ENCODE peak calls at places on chromosomes 11 and 22, in ten cellular contexts. B, S, I, X, V, K, T, Q, C and L are unnamed samples.

GRCh38 chr11:15208570-15209222 is 94.0 kb downstream of the INSC start:
- DNase-seq in X (peak), C (peak), S (peak), B (peak), K (peak), I (peak), V (peak), Q (peak), T (peak), L (peak)

GRCh38 chr22:22171357-22172218 is 73.0 kb upstream of the VPREB1 start:
- DNase-seq in V (no peak), Q (no peak), T (peak), C (no peak), K (peak), B (peak), S (no peak), I (peak), X (peak), L (peak)

GRCh38 chr11:13109616-13110015 is 100.5 kb downstream of the RASSF10 start:
- DNase-seq in C (no peak), K (no peak), I (no peak), B (no peak), S (no peak), V (no peak), X (no peak), Q (no peak), T (no peak), L (no peak)

GRCh38 chr11:5809122-5809519 is 397 bp downstream of the OR52N2 start:
- DNase-seq in K (no peak), C (no peak), S (no peak), V (peak), T (no peak), Q (no peak), B (no peak), I (peak), X (no peak), L (no peak)

GRCh38 chr22:17258015-17258827 is 39.0 kb upstream of the ADA2 start:
- DNase-seq in I (no peak), S (peak), C (peak), Q (peak), X (no peak), V (peak), T (peak), K (peak), B (peak), L (no peak)

GRCh38 chr11:26575946-26576345 is 3.9 kb upstream of the MUC15 start:
- DNase-seq in I (no peak), K (no peak), V (no peak), S (no peak), C (no peak), B (no peak), T (no peak), Q (no peak), X (no peak), L (no peak)

GRCh38 chr11:35116762-35117588 is 22.0 kb upstream of the CD44 start:
- DNase-seq in Q (no peak), X (no peak), I (peak), S (no peak), C (no peak), V (no peak), B (no peak), T (no peak), K (peak), L (no peak)

GRCh38 chr22:49011769-49012598 is 815.7 kb downstream of the BRD1 start:
- DNase-seq in I (no peak), X (no peak), K (peak), Q (no peak), B (no peak), S (no peak), T (no peak), C (peak), V (no peak), L (no peak)

GRCh38 chr11:129967996-129968395 is 34.6 kb downstream of the PRDM10 start:
- DNase-seq in V (no peak), I (no peak), C (no peak), K (no peak), B (no peak), S (no peak), Q (no peak), X (no peak), T (no peak), L (peak)

GRCh38 chr11:1640076-1640946 is 10.7 kb downstream of the KRTAP5-5 start:
- DNase-seq in I (peak), X (peak), S (peak), Q (peak), B (peak), K (peak), T (peak), C (no peak), V (no peak), L (no peak)

GRCh38 chr22:37103696-37104452 is 5.6 kb downstream of the TMPRSS6 start:
- DNase-seq in Q (no peak), K (no peak), T (no peak), V (no peak), I (no peak), C (no peak), S (no peak), B (peak), X (no peak), L (no peak)

GRCh38 chr11:68140496-68141246 is 19.5 kb upstream of the CHKA start:
- DNase-seq in B (no peak), Q (no peak), X (no peak), K (no peak), V (no peak), T (peak), C (no peak), I (no peak), S (no peak), L (no peak)

GRCh38 chr11:96341237-96342130 is 1.5 kb downstream of the MAML2 start:
- DNase-seq in C (peak), I (peak), K (peak), S (no peak), X (no peak), B (no peak), V (peak), T (peak), Q (peak), L (peak)

GRCh38 chr22:46509416-46510089 is 27.9 kb downstream of the CELSR1 start:
- DNase-seq in K (no peak), B (no peak), T (no peak), C (no peak), Q (no peak), V (no peak), I (no peak), S (no peak), X (no peak), L (no peak)